ENCODE peak calls at places on chromosomes 4 and X, in nine cellular contexts. T, N, U, C, K, G, A, E and M are unnamed samples.

GRCh38 chr4:38235338-38235737 is 275.1 kb downstream of the PTTG2 start:
- DNase-seq in T (no peak), N (no peak), U (no peak), C (no peak), K (no peak), G (peak), A (no peak), E (no peak), M (peak)

GRCh38 chr4:85084371-85085170 is 118.1 kb upstream of the WDFY3 start:
- DNase-seq in T (no peak), N (peak), U (no peak), C (peak), K (no peak), G (no peak), A (no peak), E (no peak), M (peak)

GRCh38 chrX:8607326-8607725 is 124.6 kb downstream of the ANOS1 start:
- DNase-seq in T (no peak), N (no peak), U (no peak), C (no peak), K (no peak), G (no peak), A (no peak), E (no peak), M (no peak)

GRCh38 chr4:158906073-158906472 is 137.2 kb downstream of the FNIP2 start:
- DNase-seq in T (no peak), N (no peak), U (no peak), C (no peak), K (no peak), G (no peak), A (no peak), E (no peak), M (no peak)

GRCh38 chr4:161555689-161556660 is 607.8 kb downstream of the FSTL5 start:
- DNase-seq in T (no peak), N (no peak), U (no peak), C (no peak), K (no peak), G (no peak), A (no peak), E (no peak), M (no peak)

GRCh38 chrX:107135076-107135964 is 16.7 kb upstream of the RBM41 start:
- DNase-seq in T (no peak), N (no peak), U (no peak), C (no peak), K (no peak), G (no peak), A (no peak), E (no peak), M (peak)

GRCh38 chrX:153871946-153872878 is 13.8 kb downstream of the L1CAM start:
- DNase-seq in T (no peak), N (no peak), U (no peak), C (no peak), K (no peak), G (no peak), A (no peak), E (no peak), M (no peak)

GRCh38 chrX:111680988-111681779 is at the start of gene ALG13:
- DNase-seq in T (peak), N (peak), U (peak), C (peak), K (peak), G (peak), A (peak), E (peak), M (peak)

GRCh38 chr4:23934915-23935314 is 45.1 kb upstream of the PPARGC1A start:
- DNase-seq in T (no peak), N (peak), U (peak), C (no peak), K (no peak), G (peak), A (no peak), E (peak), M (peak)

GRCh38 chrX:154135458-154136229 is 8.4 kb upstream of the OPN1LW start:
- DNase-seq in T (no peak), N (no peak), U (no peak), C (no peak), K (peak), G (no peak), A (no peak), E (no peak), M (no peak)

GRCh38 chr4:8270418-8270771 is 841 bp downstream of the HTRA3 start:
- DNase-seq in T (no peak), N (no peak), U (no peak), C (no peak), K (no peak), G (no peak), A (no peak), E (no peak), M (no peak)

GRCh38 chr4:22480928-22481327 is 34.9 kb downstream of the ADGRA3 start:
- DNase-seq in T (no peak), N (no peak), U (no peak), C (no peak), K (no peak), G (no peak), A (no peak), E (no peak), M (no peak)

GRCh38 chrX:53036149-53036548 is 12.4 kb upstream of the GPR173 start:
- DNase-seq in T (no peak), N (no peak), U (no peak), C (no peak), K (no peak), G (no peak), A (no peak), E (no peak), M (no peak)

GRCh38 chr4:2875556-2875955 is 31.9 kb downstream of the ADD1 start:
- DNase-seq in T (no peak), N (no peak), U (no peak), C (no peak), K (no peak), G (no peak), A (no peak), E (no peak), M (no peak)

GRCh38 chrX:23855569-23855968 is 52.2 kb downstream of the APOO start:
- DNase-seq in T (no peak), N (no peak), U (no peak), C (no peak), K (no peak), G (no peak), A (no peak), E (no peak), M (no peak)

GRCh38 chrX:106906361-106906760 is 3.2 kb upstream of the RIPPLY1 start:
- DNase-seq in T (no peak), N (peak), U (peak), C (no peak), K (no peak), G (no peak), A (no peak), E (no peak), M (peak)

GRCh38 chr4:185213829-185214228 is 4.4 kb downstream of the SNX25 start:
- DNase-seq in T (no peak), N (no peak), U (no peak), C (no peak), K (no peak), G (no peak), A (no peak), E (no peak), M (no peak)

GRCh38 chrX:73563740-73564073 is 710 bp downstream of the CHIC1 start:
- DNase-seq in T (no peak), N (no peak), U (no peak), C (peak), K (no peak), G (no peak), A (no peak), E (no peak), M (no peak)

GRCh38 chr4:91114386-91114785 is 987.2 kb downstream of the CCSER1 start:
- DNase-seq in T (no peak), N (no peak), U (no peak), C (no peak), K (no peak), G (no peak), A (no peak), E (no peak), M (no peak)

GRCh38 chrX:151974336-151975227 is at the start of gene GABRE:
- DNase-seq in T (no peak), N (peak), U (peak), C (peak), K (no peak), G (peak), A (no peak), E (peak), M (peak)

GRCh38 chrX:73812256-73812655 is 249.3 kb downstream of the CHIC1 start:
- DNase-seq in T (no peak), N (no peak), U (no peak), C (no peak), K (no peak), G (no peak), A (no peak), E (no peak), M (no peak)

GRCh38 chr4:54941994-54942552 is 183.3 kb downstream of the KDR start:
- DNase-seq in T (no peak), N (no peak), U (no peak), C (no peak), K (peak), G (no peak), A (no peak), E (no peak), M (no peak)

GRCh38 chr4:24054910-24055309 is 165.1 kb upstream of the PPARGC1A start:
- DNase-seq in T (no peak), N (no peak), U (no peak), C (no peak), K (no peak), G (no peak), A (no peak), E (no peak), M (no peak)

GRCh38 chr4:6577409-6577808 is 2.4 kb downstream of the MAN2B2 start:
- DNase-seq in T (no peak), N (no peak), U (no peak), C (no peak), K (no peak), G (no peak), A (no peak), E (no peak), M (no peak)

GRCh38 chr4:168483786-168484185 is 3.5 kb upstream of the DDX60L start:
- DNase-seq in T (no peak), N (no peak), U (no peak), C (no peak), K (no peak), G (no peak), A (no peak), E (no peak), M (no peak)

GRCh38 chrX:30027636-30028035 is 187.7 kb upstream of the MAGEB2 start:
- DNase-seq in T (no peak), N (no peak), U (peak), C (no peak), K (no peak), G (no peak), A (no peak), E (no peak), M (no peak)

GRCh38 chr4:45350438-45350837 is 624.1 kb upstream of the GNPDA2 start:
- DNase-seq in T (peak), N (no peak), U (no peak), C (no peak), K (no peak), G (no peak), A (no peak), E (no peak), M (no peak)

GRCh38 chr4:41012308-41012707 is 202.0 kb downstream of the APBB2 start:
- DNase-seq in T (no peak), N (no peak), U (no peak), C (no peak), K (no peak), G (no peak), A (no peak), E (no peak), M (no peak)